ENCODE peak calls at places on chromosome 14, in nine cellular contexts. D is stomach, U is suprapubic skin, T is transverse colon, W is upper lobe of left lung, M is ovary, X is SK-N-SH, G is sigmoid colon, J is A549. Q is an unnamed sample.

GRCh38 chr14:96624661-96625435 is 122.7 kb downstream of the PAPOLA start:
- DNase-seq in D (no peak), U (peak), T (no peak), W (peak), M (no peak), X (no peak), G (no peak), J (no peak), Q (no peak)

GRCh38 chr14:23025181-23025788 is 9.4 kb downstream of the PSMB5 start:
- DNase-seq in D (no peak), U (no peak), T (no peak), W (no peak), M (no peak), X (no peak), G (no peak), J (no peak), Q (no peak)

GRCh38 chr14:51626185-51626584 is 25.5 kb upstream of the FRMD6 start:
- DNase-seq in D (no peak), U (no peak), T (no peak), W (no peak), M (no peak), X (no peak), G (no peak), J (no peak), Q (no peak)

GRCh38 chr14:60648169-60648933 is 926 bp downstream of the SIX1 start:
- DNase-seq in D (no peak), U (no peak), T (no peak), W (peak), M (no peak), X (peak), G (no peak), J (peak), Q (no peak)

GRCh38 chr14:35821546-35822411 is 4.4 kb upstream of the BRMS1L start:
- DNase-seq in D (no peak), U (no peak), T (no peak), W (no peak), M (no peak), X (peak), G (no peak), J (peak), Q (no peak)

GRCh38 chr14:56195219-56195618 is 77.0 kb downstream of the PELI2 start:
- DNase-seq in D (no peak), U (no peak), T (no peak), W (no peak), M (no peak), X (no peak), G (no peak), J (no peak), Q (no peak)

GRCh38 chr14:93956514-93957332 is 19.6 kb downstream of the ASB2 start:
- DNase-seq in D (no peak), U (no peak), T (peak), W (no peak), M (no peak), X (no peak), G (no peak), J (no peak), Q (no peak)

GRCh38 chr14:36442824-36443241 is 77.2 kb downstream of the NKX2-1 start:
- DNase-seq in D (no peak), U (no peak), T (no peak), W (no peak), M (no peak), X (no peak), G (no peak), J (no peak), Q (no peak)

GRCh38 chr14:96861568-96862310 is 64.6 kb downstream of the VRK1 start:
- DNase-seq in D (no peak), U (no peak), T (no peak), W (no peak), M (no peak), X (no peak), G (no peak), J (no peak), Q (no peak)

GRCh38 chr14:92880851-92881250 is 42.1 kb upstream of the CHGA start:
- DNase-seq in D (no peak), U (no peak), T (no peak), W (no peak), M (no peak), X (peak), G (no peak), J (peak), Q (no peak)

GRCh38 chr14:80464531-80465149 is 253.3 kb upstream of the DIO2 start:
- DNase-seq in D (no peak), U (no peak), T (no peak), W (no peak), M (no peak), X (no peak), G (no peak), J (no peak), Q (no peak)

GRCh38 chr14:22915886-22916521 is 2.9 kb downstream of the RBM23 start:
- DNase-seq in D (peak), U (no peak), T (no peak), W (no peak), M (no peak), X (no peak), G (no peak), J (no peak), Q (peak)

GRCh38 chr14:60106341-60106740 is 14.6 kb downstream of the PCNX4 start:
- DNase-seq in D (no peak), U (no peak), T (no peak), W (no peak), M (no peak), X (no peak), G (no peak), J (no peak), Q (no peak)

GRCh38 chr14:69129264-69129880 is 23.5 kb downstream of the DCAF5 start:
- DNase-seq in D (peak), U (no peak), T (peak), W (no peak), M (peak), X (peak), G (peak), J (peak), Q (peak)

GRCh38 chr14:31013841-31014240 is 11.6 kb upstream of the AP4S1 start:
- DNase-seq in D (no peak), U (no peak), T (no peak), W (no peak), M (no peak), X (no peak), G (no peak), J (no peak), Q (no peak)

GRCh38 chr14:93974299-93974698 is 2.1 kb downstream of the ASB2 start:
- DNase-seq in D (no peak), U (no peak), T (no peak), W (no peak), M (no peak), X (no peak), G (no peak), J (no peak), Q (no peak)

GRCh38 chr14:61196792-61197191 is 84.3 kb downstream of the TMEM30B start:
- DNase-seq in D (no peak), U (no peak), T (no peak), W (no peak), M (no peak), X (no peak), G (no peak), J (peak), Q (no peak)

GRCh38 chr14:20492486-20492885 is 12.9 kb upstream of the RNASE10 start:
- DNase-seq in D (no peak), U (no peak), T (no peak), W (no peak), M (no peak), X (no peak), G (no peak), J (no peak), Q (no peak)

GRCh38 chr14:92844220-92844619 is 50.1 kb downstream of the GOLGA5 start:
- DNase-seq in D (no peak), U (no peak), T (no peak), W (no peak), M (no peak), X (no peak), G (no peak), J (no peak), Q (no peak)

GRCh38 chr14:97219356-97220017 is 422.3 kb downstream of the VRK1 start:
- DNase-seq in D (no peak), U (no peak), T (no peak), W (peak), M (no peak), X (peak), G (no peak), J (no peak), Q (no peak)

GRCh38 chr14:105026789-105027563 is 6.1 kb upstream of the CDCA4 start:
- DNase-seq in D (no peak), U (no peak), T (no peak), W (no peak), M (no peak), X (no peak), G (no peak), J (peak), Q (no peak)

GRCh38 chr14:91242635-91243034 is 1.9 kb downstream of the GPR68 start:
- DNase-seq in D (no peak), U (no peak), T (no peak), W (no peak), M (no peak), X (no peak), G (no peak), J (no peak), Q (no peak)

GRCh38 chr14:52064174-52064573 is 4.7 kb downstream of the NID2 start:
- DNase-seq in D (no peak), U (no peak), T (no peak), W (no peak), M (no peak), X (no peak), G (no peak), J (no peak), Q (no peak)

GRCh38 chr14:80152166-80152565 is 59.1 kb downstream of the DIO2 start:
- DNase-seq in D (no peak), U (no peak), T (no peak), W (no peak), M (no peak), X (no peak), G (no peak), J (no peak), Q (no peak)

GRCh38 chr14:35760143-35760542 is 49.0 kb downstream of the RALGAPA1 start:
- DNase-seq in D (no peak), U (no peak), T (no peak), W (no peak), M (no peak), X (no peak), G (no peak), J (no peak), Q (no peak)

GRCh38 chr14:32345311-32345771 is 16.2 kb downstream of the AKAP6 start:
- DNase-seq in D (no peak), U (no peak), T (peak), W (no peak), M (no peak), X (no peak), G (no peak), J (peak), Q (no peak)

GRCh38 chr14:54632452-54632851 is 65.5 kb downstream of the SAMD4A start:
- DNase-seq in D (no peak), U (no peak), T (no peak), W (no peak), M (no peak), X (no peak), G (no peak), J (no peak), Q (no peak)

GRCh38 chr14:31933716-31934115 is 143.4 kb upstream of the ARHGAP5 start:
- DNase-seq in D (no peak), U (no peak), T (no peak), W (no peak), M (no peak), X (no peak), G (no peak), J (no peak), Q (no peak)

GRCh38 chr14:64990939-64991338 is 4.2 kb downstream of the FNTB start:
- DNase-seq in D (no peak), U (no peak), T (no peak), W (no peak), M (no peak), X (no peak), G (no peak), J (no peak), Q (no peak)

GRCh38 chr14:83294941-83295340 is 1761.3 kb upstream of the SEL1L start:
- DNase-seq in D (no peak), U (no peak), T (no peak), W (no peak), M (no peak), X (no peak), G (no peak), J (no peak), Q (no peak)

GRCh38 chr14:36167431-36167830 is 9.1 kb downstream of the PTCSC3 start:
- DNase-seq in D (no peak), U (no peak), T (no peak), W (no peak), M (no peak), X (no peak), G (no peak), J (no peak), Q (no peak)

GRCh38 chr14:79510659-79511058 is 700.6 kb downstream of the DIO2 start:
- DNase-seq in D (no peak), U (no peak), T (no peak), W (no peak), M (no peak), X (no peak), G (no peak), J (peak), Q (no peak)

GRCh38 chr14:90445011-90445410 is 48.2 kb downstream of the CALM1 start:
- DNase-seq in D (no peak), U (no peak), T (no peak), W (no peak), M (no peak), X (no peak), G (no peak), J (no peak), Q (no peak)

GRCh38 chr14:22152161-22152870 is 436.7 kb downstream of the DAD1 start:
- DNase-seq in D (no peak), U (no peak), T (no peak), W (no peak), M (no peak), X (no peak), G (no peak), J (no peak), Q (no peak)

GRCh38 chr14:74569826-74570591 is 42.0 kb downstream of the LTBP2 start:
- DNase-seq in D (no peak), U (no peak), T (no peak), W (no peak), M (no peak), X (no peak), G (no peak), J (no peak), Q (no peak)

GRCh38 chr14:39169541-39169900 is 612 bp downstream of the TRAPPC6B start:
- DNase-seq in D (no peak), U (no peak), T (no peak), W (no peak), M (no peak), X (peak), G (no peak), J (no peak), Q (no peak)

GRCh38 chr14:73025544-73025943 is 1.4 kb downstream of the ZFYVE1 start:
- DNase-seq in D (no peak), U (no peak), T (no peak), W (no peak), M (no peak), X (no peak), G (no peak), J (peak), Q (no peak)

GRCh38 chr14:58607571-58608317 is 30.0 kb upstream of the DACT1 start:
- DNase-seq in D (no peak), U (no peak), T (no peak), W (no peak), M (no peak), X (no peak), G (no peak), J (no peak), Q (no peak)

GRCh38 chr14:24721772-24722171 is 87.8 kb upstream of the GZMB start:
- DNase-seq in D (no peak), U (no peak), T (no peak), W (no peak), M (no peak), X (no peak), G (no peak), J (peak), Q (no peak)

GRCh38 chr14:58777541-58777979 is 139.8 kb downstream of the DACT1 start:
- DNase-seq in D (no peak), U (no peak), T (no peak), W (no peak), M (no peak), X (no peak), G (no peak), J (no peak), Q (no peak)

GRCh38 chr14:100726467-100726811 is 253 bp upstream of the DLK1 start:
- DNase-seq in D (no peak), U (no peak), T (no peak), W (no peak), M (no peak), X (no peak), G (no peak), J (peak), Q (no peak)

GRCh38 chr14:100725587-100726387 is 905 bp upstream of the DLK1 start:
- DNase-seq in D (no peak), U (no peak), T (no peak), W (no peak), M (no peak), X (no peak), G (no peak), J (no peak), Q (no peak)

GRCh38 chr14:100728962-100729361 is 2.3 kb downstream of the DLK1 start:
- DNase-seq in D (no peak), U (no peak), T (no peak), W (no peak), M (no peak), X (no peak), G (no peak), J (no peak), Q (no peak)

GRCh38 chr14:100726812-100727564 is at the start of gene DLK1:
- DNase-seq in D (no peak), U (no peak), T (no peak), W (peak), M (no peak), X (peak), G (no peak), J (no peak), Q (no peak)

DNA sequence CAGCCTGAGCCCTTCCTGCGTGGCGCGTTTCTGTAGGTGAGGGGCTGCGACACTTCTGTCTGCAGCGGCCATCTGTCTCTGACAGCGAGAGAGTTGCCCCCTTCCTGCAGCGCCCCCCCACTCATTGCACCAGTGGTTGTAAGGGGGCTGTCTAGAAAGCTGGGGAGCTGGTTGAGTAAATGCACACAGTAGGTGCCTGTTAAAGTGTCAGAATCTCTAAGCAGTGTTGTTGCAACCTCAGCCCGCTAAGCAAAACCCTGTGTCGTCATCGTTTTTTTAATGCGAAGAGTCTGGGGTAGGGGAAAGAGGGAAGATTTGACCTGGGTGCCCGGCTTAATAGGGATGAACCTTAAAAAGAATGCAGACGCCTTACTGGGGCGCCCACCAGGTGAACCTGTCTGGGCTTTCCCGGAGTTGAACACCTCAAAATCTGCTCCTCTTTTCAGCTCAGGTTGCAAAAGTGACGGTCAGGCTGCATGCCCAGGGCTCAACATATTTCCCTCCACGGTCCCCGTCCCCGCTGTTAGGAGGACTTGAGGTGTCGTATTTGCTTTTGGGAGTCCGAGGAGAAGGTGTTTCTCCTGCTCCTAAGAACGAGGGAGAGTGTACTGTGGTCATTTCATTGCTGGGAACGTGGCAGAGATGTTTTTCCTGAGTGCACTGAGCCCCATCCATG is 1.0 kb downstream of the DLK1 start:
- DNase-seq in D (no peak), U (no peak), T (no peak), W (no peak), M (no peak), X (no peak), G (no peak), J (no peak), Q (no peak)
- TF ChIP-seq EP300 in D (no peak), U (no peak), T (no peak), W (no peak), M (no peak), X (no peak), G (no peak), J (no peak), Q (no peak)

GRCh38 chr14:85572845-85573244 is 42.9 kb downstream of the FLRT2 start:
- DNase-seq in D (no peak), U (no peak), T (no peak), W (no peak), M (no peak), X (no peak), G (no peak), J (peak), Q (no peak)
- TF ChIP-seq EP300 in D (no peak), U (no peak), T (no peak), W (no peak), M (no peak), X (peak), G (no peak), J (no peak), Q (no peak)

DNA sequence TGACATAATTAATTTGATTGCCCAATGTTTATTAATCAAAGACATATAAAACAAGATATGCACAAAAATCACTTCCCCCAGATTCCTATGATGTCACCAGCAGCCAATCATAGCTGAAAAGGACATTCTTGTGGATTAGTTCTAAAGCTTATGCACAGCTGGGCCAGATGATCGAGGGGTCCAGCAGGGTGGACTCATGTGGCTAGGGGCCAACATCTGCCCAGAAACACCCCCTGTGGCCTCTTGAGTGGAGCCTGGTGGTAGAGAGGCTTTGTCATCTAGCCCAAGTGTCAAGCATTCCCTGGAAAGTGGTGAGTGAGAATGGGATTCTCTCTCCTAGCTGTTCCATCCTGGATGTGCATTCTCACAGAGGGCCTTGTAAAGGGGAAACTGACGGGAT is 590.0 kb downstream of the BCL11B start:
- DNase-seq in D (no peak), U (no peak), T (no peak), W (no peak), M (no peak), X (no peak), G (no peak), J (no peak), Q (no peak)
- TF ChIP-seq EP300 in D (no peak), U (no peak), T (no peak), W (no peak), M (no peak), X (no peak), G (no peak), J (no peak), Q (no peak)

DNA sequence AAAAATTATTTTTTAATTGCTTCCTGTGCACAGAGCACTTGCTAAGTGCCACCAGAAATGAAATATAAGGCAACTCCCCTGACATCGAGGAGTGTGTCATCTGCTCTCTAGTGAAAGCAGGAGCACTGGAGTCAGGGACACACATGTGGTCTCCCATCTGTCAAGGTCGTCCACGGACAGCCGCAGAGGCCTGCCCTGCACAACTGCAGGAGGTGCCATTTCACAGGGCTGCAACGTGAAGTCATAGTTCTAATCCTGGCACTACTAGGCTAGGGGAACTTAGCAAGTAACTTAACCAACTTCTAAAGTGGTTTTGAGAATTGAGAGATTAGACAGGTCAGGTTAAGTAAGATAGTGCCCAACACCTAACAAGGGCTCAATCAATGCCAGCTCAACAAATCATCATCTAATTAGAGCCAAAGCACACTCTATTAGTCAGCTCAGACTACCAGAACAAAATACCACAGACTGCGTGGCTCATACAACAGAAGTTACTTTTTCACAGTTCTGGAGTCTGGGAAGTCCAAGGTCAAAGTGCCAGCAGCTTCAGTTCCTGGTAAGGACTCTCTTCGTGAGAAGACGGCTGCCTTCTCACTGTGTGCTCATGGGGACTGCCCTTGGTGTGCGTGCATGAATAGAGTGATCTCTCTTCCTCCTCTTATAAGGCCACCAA is 30.7 kb downstream of the FOXN3 start:
- DNase-seq in D (no peak), U (no peak), T (no peak), W (peak), M (no peak), X (no peak), G (peak), J (no peak), Q (no peak)
- TF ChIP-seq EP300 in D (no peak), U (no peak), T (no peak), W (no peak), M (no peak), X (no peak), G (no peak), J (no peak), Q (no peak)

Q was measured in tibial nerve.